ENCODE peak calls at places on chromosomes 5 and 9, in ten cellular contexts. H, O, B, L, U, I, E, D, C and T are unnamed samples.

GRCh38 chr9:108691614-108692013 is 164.2 kb downstream of the ACTL7B start:
- DNase-seq in O (no peak), I (no peak), C (no peak), U (peak), L (no peak), H (no peak), B (no peak), D (no peak), E (no peak), T (no peak)

GRCh38 chr5:140345919-140346347 is 470 bp downstream of the HBEGF start:
- DNase-seq in E (no peak), L (peak), U (no peak), H (no peak), O (no peak), C (no peak), D (peak), B (peak), I (peak), T (peak)

GRCh38 chr5:148060881-148061280 is 2.9 kb upstream of the SPINK5 start:
- DNase-seq in H (no peak), I (no peak), L (no peak), C (no peak), O (no peak), E (no peak), U (no peak), D (no peak), B (no peak), T (no peak)

GRCh38 chr5:57033103-57033502 is 81.2 kb upstream of the MIER3 start:
- DNase-seq in U (no peak), C (no peak), D (no peak), B (no peak), H (no peak), I (no peak), E (no peak), O (no peak), L (no peak), T (no peak)

GRCh38 chr5:139272471-139273321 is 20.8 kb upstream of the MATR3 start:
- DNase-seq in D (no peak), U (peak), I (peak), E (peak), C (no peak), L (no peak), B (no peak), O (peak), H (no peak), T (no peak)

GRCh38 chr5:146635443-146635842 is 119.5 kb upstream of the GPR151 start:
- DNase-seq in O (no peak), H (no peak), C (no peak), D (no peak), E (no peak), U (no peak), L (no peak), B (no peak), I (no peak), T (no peak)

GRCh38 chr5:368162-369084 is 46.9 kb downstream of the AHRR start:
- DNase-seq in O (no peak), U (no peak), L (no peak), H (peak), B (no peak), I (no peak), C (no peak), D (no peak), E (peak), T (peak)

GRCh38 chr5:172110921-172111873 is 76.8 kb downstream of the STK10 start:
- DNase-seq in L (peak), D (peak), I (peak), E (peak), O (no peak), C (peak), B (peak), H (peak), U (peak), T (peak)

GRCh38 chr9:135840539-135840938 is 66.8 kb downstream of the CAMSAP1 start:
- DNase-seq in O (no peak), U (no peak), C (no peak), I (no peak), D (no peak), B (no peak), E (no peak), L (no peak), H (no peak), T (no peak)

GRCh38 chr9:136309101-136309801 is 5.4 kb upstream of the CCDC187 start:
- DNase-seq in H (no peak), I (no peak), D (no peak), O (peak), U (peak), L (peak), B (no peak), C (no peak), E (peak), T (no peak)

GRCh38 chr5:113081881-113082546 is 105.4 kb downstream of the DCP2 start:
- DNase-seq in U (no peak), O (no peak), C (no peak), E (no peak), L (no peak), B (no peak), D (peak), H (no peak), I (peak), T (peak)

GRCh38 chr9:79858509-79858908 is 286.7 kb downstream of the TLE4 start:
- DNase-seq in U (no peak), C (no peak), L (no peak), B (no peak), O (no peak), E (no peak), I (peak), D (peak), H (no peak), T (peak)

GRCh38 chr5:103487253-103487652 is 75.3 kb downstream of the NUDT12 start:
- DNase-seq in H (no peak), U (no peak), B (no peak), D (no peak), I (no peak), C (no peak), E (no peak), L (no peak), O (no peak), T (no peak)

GRCh38 chr9:117707561-117707960 is 3.4 kb downstream of the TLR4 start:
- DNase-seq in H (no peak), D (peak), E (no peak), O (no peak), L (no peak), B (no peak), U (no peak), I (no peak), C (no peak), T (peak)

GRCh38 chr5:159051431-159052281 is 48.1 kb downstream of the EBF1 start:
- DNase-seq in L (peak), C (no peak), H (no peak), E (peak), O (no peak), B (peak), I (peak), U (no peak), D (peak), T (peak)

GRCh38 chr9:137049544-137050449 is 3.8 kb upstream of the NPDC1 start:
- DNase-seq in I (peak), H (no peak), U (no peak), E (peak), L (peak), D (peak), C (no peak), B (no peak), O (peak), T (peak)

GRCh38 chr5:74956278-74956677 is 90.1 kb upstream of the FAM169A start:
- DNase-seq in D (no peak), C (no peak), U (no peak), B (no peak), E (no peak), O (no peak), I (no peak), H (no peak), L (no peak), T (no peak)

GRCh38 chr5:64165500-64166200 is at the start of gene RNF180:
- DNase-seq in H (no peak), C (no peak), O (peak), I (peak), U (no peak), L (no peak), B (peak), D (peak), E (no peak), T (peak)

GRCh38 chr5:9325549-9325948 is 220.3 kb downstream of the SEMA5A start:
- DNase-seq in I (no peak), E (no peak), D (no peak), O (no peak), H (no peak), U (no peak), B (no peak), C (no peak), L (no peak), T (no peak)

GRCh38 chr9:126126012-126126411 is 200.6 kb upstream of the MVB12B start:
- DNase-seq in B (no peak), O (no peak), U (no peak), E (peak), C (no peak), I (no peak), D (no peak), H (no peak), L (no peak), T (no peak)

GRCh38 chr9:34380034-34380510 is 3.4 kb upstream of the MYORG start:
- DNase-seq in O (peak), I (no peak), L (peak), U (no peak), E (no peak), H (no peak), C (no peak), B (no peak), D (no peak), T (no peak)

GRCh38 chr9:20781086-20781485 is 97.0 kb downstream of the FOCAD start:
- DNase-seq in I (no peak), L (no peak), O (no peak), C (no peak), H (no peak), E (no peak), D (no peak), B (no peak), U (no peak), T (no peak)

GRCh38 chr9:92607773-92608172 is 62.2 kb downstream of the IPPK start:
- DNase-seq in C (no peak), H (no peak), U (peak), L (peak), E (no peak), B (no peak), O (peak), D (peak), I (no peak), T (peak)

GRCh38 chr9:91992636-91993035 is 42.6 kb upstream of the ROR2 start:
- DNase-seq in E (no peak), O (no peak), C (no peak), D (no peak), H (no peak), B (no peak), I (no peak), U (no peak), L (no peak), T (no peak)

GRCh38 chr9:4640027-4640426 is 22.1 kb upstream of the PLPP6 start:
- DNase-seq in L (peak), U (no peak), E (peak), O (peak), D (peak), H (no peak), I (peak), C (no peak), B (no peak), T (peak)

GRCh38 chr5:150297236-150297890 is 5.3 kb downstream of the ARSI start:
- DNase-seq in B (no peak), O (no peak), C (no peak), D (no peak), U (no peak), E (no peak), I (no peak), L (no peak), H (no peak), T (no peak)

GRCh38 chr9:97994695-97995094 is 11.6 kb downstream of the ANP32B start:
- DNase-seq in H (no peak), L (no peak), E (no peak), C (no peak), B (no peak), D (no peak), I (no peak), O (no peak), U (no peak), T (no peak)

GRCh38 chr5:73867344-73868335 is 241.6 kb downstream of the ARHGEF28 start:
- DNase-seq in I (no peak), B (no peak), O (no peak), L (no peak), C (no peak), U (peak), E (no peak), H (no peak), D (no peak), T (no peak)

GRCh38 chr9:132372177-132373095 is 17.6 kb upstream of the SETX start:
- DNase-seq in E (no peak), L (no peak), U (peak), I (peak), D (peak), B (peak), H (no peak), O (no peak), C (no peak), T (peak)

GRCh38 chr9:83560169-83560826 is 22.1 kb upstream of the FRMD3 start:
- DNase-seq in D (no peak), H (no peak), O (no peak), L (no peak), I (no peak), B (no peak), U (no peak), C (no peak), E (no peak), T (no peak)

GRCh38 chr9:107976767-107977166 is 487.2 kb upstream of the KLF4 start:
- DNase-seq in U (no peak), D (no peak), O (no peak), L (no peak), E (no peak), H (no peak), B (peak), C (no peak), I (no peak), T (no peak)

GRCh38 chr5:72598461-72599433 is 91.5 kb upstream of the ZNF366 start:
- DNase-seq in C (no peak), D (peak), O (no peak), E (no peak), I (peak), U (no peak), B (no peak), L (no peak), H (no peak), T (peak)

GRCh38 chr5:144092510-144092909 is 77.9 kb downstream of the YIPF5 start:
- DNase-seq in O (no peak), H (no peak), U (no peak), D (no peak), I (no peak), L (no peak), C (no peak), B (no peak), E (no peak), T (no peak)